ENCODE peak calls at places on chromosomes 7 and 10, in seven cellular contexts. C, R, E, G, L, F and M are unnamed samples. For H3K4me1, the result is how much of the 10 kb centered on the place peaks cover.

GRCh38 chr10:4224178-4224577 is 439.2 kb upstream of the KLF6 start:
- DNase-seq in C (no peak), R (no peak), E (no peak), G (no peak), L (no peak), F (no peak), M (no peak)

GRCh38 chr7:43470110-43470509 is 112.8 kb upstream of the STK17A start:
- DNase-seq in C (no peak), R (no peak), E (no peak), G (no peak), L (peak), F (no peak), M (no peak)

GRCh38 chr7:40608321-40609075 is 473.7 kb downstream of the SUGCT start:
- DNase-seq in C (no peak), R (no peak), E (no peak), G (no peak), L (no peak), F (no peak), M (no peak)

GRCh38 chr10:4663162-4663992 is 162.6 kb upstream of the AKR1E2 start:
- DNase-seq in C (no peak), R (peak), E (peak), G (peak), L (peak), F (peak), M (no peak)

GRCh38 chr10:123160311-123160980 is 6.2 kb downstream of the BUB3 start:
- DNase-seq in C (no peak), R (peak), E (no peak), G (no peak), L (no peak), F (no peak), M (peak)

GRCh38 chr10:7438196-7438986 is 27.6 kb upstream of the SFMBT2 start:
- DNase-seq in C (no peak), R (no peak), E (no peak), G (no peak), L (no peak), F (no peak), M (no peak)

GRCh38 chr10:33335550-33335799 is 1.0 kb upstream of the NRP1 start:
- DNase-seq in C (no peak), R (no peak), E (peak), G (no peak), L (no peak), F (no peak), M (no peak)

GRCh38 chr7:119713606-119714005 is 559.4 kb upstream of the KCND2 start:
- DNase-seq in C (no peak), R (no peak), E (no peak), G (no peak), L (no peak), F (no peak), M (no peak)

GRCh38 chr10:60572511-60573194 is 183.0 kb upstream of the ANK3 start:
- DNase-seq in C (peak), R (no peak), E (peak), G (no peak), L (peak), F (no peak), M (peak)

GRCh38 chr10:67520924-67521520 is 175.0 kb downstream of the CTNNA3 start:
- DNase-seq in C (no peak), R (peak), E (peak), G (no peak), L (peak), F (no peak), M (peak)

GRCh38 chr10:125868372-125868975 is 12.6 kb downstream of the DHX32 start:
- DNase-seq in C (no peak), R (peak), E (peak), G (no peak), L (peak), F (no peak), M (peak)

GRCh38 chr10:14594878-14595525 is 179.7 kb downstream of the FAM107B start:
- DNase-seq in C (no peak), R (no peak), E (no peak), G (no peak), L (no peak), F (no peak), M (no peak)
- H3K4me1 ChIP-seq in C (under half), R (under half), E (under half), G (under half), L (under half), F (under half), M (under half)

GRCh38 chr7:150381096-150381495 is 2.0 kb downstream of the ZNF775 start:
- DNase-seq in C (no peak), R (no peak), E (no peak), G (no peak), L (no peak), F (no peak), M (no peak)
- H3K4me1 ChIP-seq in C (under half), R (half or more), E (half or more), G (under half), L (under half), F (under half), M (half or more)

GRCh38 chr10:30254926-30255325 is 94.2 kb downstream of the MTPAP start:
- DNase-seq in C (no peak), R (no peak), E (no peak), G (no peak), L (no peak), F (no peak), M (no peak)

DNA sequence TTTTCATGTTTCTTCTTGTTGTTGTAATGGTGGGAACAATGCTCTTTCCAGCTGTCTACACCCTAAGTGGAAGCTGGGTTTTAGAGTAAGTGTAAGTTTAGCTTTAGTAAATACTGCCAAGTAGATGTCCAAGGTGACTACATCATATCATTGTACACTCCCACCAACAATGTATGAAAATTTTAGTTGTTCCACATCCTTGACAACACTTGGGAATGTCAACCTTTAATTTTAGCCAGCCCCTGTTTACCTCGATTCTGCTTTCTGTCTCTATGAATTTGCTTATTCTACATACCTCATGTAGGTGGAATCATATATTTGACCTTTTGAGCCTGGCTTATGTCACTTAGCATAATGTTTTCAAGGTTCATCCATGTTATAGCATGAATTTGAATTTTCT is 93.0 kb downstream of the MTPAP start:
- DNase-seq in C (no peak), R (no peak), E (no peak), G (no peak), L (no peak), F (no peak), M (no peak)
- H3K4me1 ChIP-seq in C (under half), R (under half), E (under half), G (under half), L (under half), F (under half), M (under half)

DNA sequence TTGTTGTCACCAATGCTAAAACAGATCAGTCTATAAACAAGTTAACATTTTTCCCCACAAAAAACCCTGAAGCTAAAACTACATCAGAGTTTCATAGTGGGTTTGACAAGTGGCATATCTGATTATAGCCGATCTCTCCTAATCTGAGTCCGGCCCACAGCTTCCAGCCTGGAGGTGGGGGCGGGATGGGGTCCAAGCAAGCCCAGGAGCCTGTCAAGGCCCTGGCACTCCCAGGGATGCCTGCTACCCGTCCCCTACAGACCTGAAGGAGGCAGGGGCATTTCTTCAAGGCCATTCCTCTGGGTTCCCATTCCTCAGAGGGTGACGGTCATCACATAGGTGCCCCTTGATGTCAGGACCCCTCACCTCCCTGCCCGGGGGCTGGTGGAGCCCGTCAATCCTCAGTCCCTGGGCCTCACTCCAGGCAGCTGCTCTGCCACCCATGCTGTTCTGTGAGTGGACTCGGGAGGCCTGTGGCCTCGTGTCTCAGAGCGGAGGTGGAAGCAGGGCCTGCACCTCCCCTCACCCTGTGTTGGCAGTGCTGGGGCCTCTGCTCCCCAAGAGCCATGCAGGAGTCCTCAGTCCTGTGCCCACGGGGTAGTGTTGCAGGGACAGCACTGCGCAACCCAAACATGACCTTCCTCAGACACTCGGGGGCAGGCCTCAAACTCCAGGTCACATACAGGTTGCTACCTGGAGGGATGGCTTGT is 8.8 kb downstream of the DPYSL4 start:
- DNase-seq in C (no peak), R (no peak), E (no peak), G (no peak), L (no peak), F (no peak), M (no peak)
- H3K4me1 ChIP-seq in C (under half), R (under half), E (under half), G (under half), L (under half), F (under half), M (under half)

GRCh38 chr7:116230191-116231005 is 20.1 kb downstream of the TES start:
- DNase-seq in C (no peak), R (no peak), E (no peak), G (no peak), L (no peak), F (no peak), M (no peak)
- H3K4me1 ChIP-seq in C (half or more), R (under half), E (under half), G (under half), L (under half), F (under half), M (half or more)

GRCh38 chr10:75229961-75230360 is 5.8 kb downstream of the COMTD1 start:
- DNase-seq in C (no peak), R (no peak), E (no peak), G (no peak), L (peak), F (no peak), M (no peak)
- H3K4me1 ChIP-seq in C (half or more), R (under half), E (half or more), G (under half), L (under half), F (under half), M (under half)

GRCh38 chr7:80184693-80185092 is 50.1 kb downstream of the GNAI1 start:
- DNase-seq in C (no peak), R (no peak), E (no peak), G (no peak), L (no peak), F (no peak), M (no peak)

GRCh38 chr7:80185571-80185970 is 50.9 kb downstream of the GNAI1 start:
- DNase-seq in C (no peak), R (no peak), E (no peak), G (no peak), L (no peak), F (no peak), M (no peak)

GRCh38 chr7:80181411-80181810 is 46.8 kb downstream of the GNAI1 start:
- DNase-seq in C (no peak), R (no peak), E (no peak), G (no peak), L (no peak), F (no peak), M (no peak)

GRCh38 chr7:80183900-80184685 is 49.5 kb downstream of the GNAI1 start:
- DNase-seq in C (no peak), R (no peak), E (no peak), G (no peak), L (no peak), F (no peak), M (no peak)

DNA sequence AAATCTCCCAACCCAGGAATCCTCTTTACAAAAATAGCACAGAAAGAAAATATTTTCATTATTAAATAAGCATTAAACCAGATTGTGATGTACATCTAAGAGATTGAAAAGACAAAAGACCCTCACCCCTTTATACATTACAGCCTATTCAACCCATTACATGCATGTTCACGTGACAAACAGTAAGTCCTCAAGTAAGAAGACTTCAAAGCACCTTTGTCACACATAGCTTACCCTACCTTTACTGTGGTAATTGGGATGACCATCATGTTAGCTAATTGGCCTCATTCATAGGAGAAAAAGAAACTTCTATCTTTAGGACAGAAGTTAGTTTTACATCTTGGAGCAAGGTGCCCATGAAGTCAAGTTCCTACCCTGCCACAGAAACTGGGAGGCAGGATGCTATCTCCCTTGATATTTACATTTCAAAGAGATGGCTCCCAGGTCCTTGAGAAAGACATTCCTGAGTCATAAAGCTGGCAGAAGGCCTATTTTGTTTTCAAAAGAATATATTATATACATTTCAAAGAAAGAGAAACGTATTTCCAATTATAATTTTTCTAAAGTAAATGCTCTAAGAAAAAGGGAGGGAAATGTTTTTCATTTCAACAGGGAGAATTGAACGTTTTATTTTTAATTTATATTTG is 48.1 kb downstream of the GNAI1 start:
- DNase-seq in C (no peak), R (no peak), E (no peak), G (no peak), L (peak), F (no peak), M (no peak)
- H3K4me1 ChIP-seq in C (under half), R (under half), E (under half), G (under half), L (under half), F (under half), M (under half)

DNA sequence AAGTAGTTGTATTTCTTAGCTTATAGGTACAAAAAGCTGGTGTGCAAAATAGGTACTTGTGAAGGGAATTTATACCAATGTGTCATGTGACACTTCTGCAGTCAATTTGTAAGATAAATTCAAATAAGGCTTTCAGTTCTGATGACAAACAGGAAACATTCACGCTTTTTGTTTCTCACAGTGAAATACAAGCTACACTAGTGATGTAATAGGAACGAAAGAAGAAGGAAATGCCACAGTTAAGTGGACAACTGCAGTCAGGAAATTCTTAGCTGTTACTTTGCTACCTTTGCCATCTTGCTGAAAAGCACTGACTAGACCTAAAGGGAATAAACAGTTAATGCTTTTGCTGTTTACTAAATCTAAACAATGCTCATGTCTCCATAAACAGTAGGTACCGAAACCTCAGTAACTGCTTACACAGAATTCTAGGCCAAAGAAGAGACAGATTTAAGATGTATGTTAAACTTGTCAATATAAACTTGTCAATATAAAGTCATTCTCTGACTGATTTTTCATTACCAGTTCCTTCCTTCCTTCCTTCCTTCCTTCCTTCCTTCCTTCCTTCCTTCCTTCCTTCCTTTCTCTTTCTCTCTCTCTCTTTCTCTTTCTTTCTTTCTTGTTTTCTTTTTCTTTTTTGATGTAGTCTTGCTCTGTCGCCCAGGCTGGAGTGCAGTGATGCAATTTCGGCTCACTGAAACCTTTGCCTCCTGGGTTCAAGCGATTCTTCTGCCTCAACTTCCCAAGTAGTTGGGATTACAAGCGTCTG is 10.1 kb downstream of the OTUD1 start:
- DNase-seq in C (no peak), R (peak), E (no peak), G (no peak), L (peak), F (no peak), M (peak)
- H3K4me1 ChIP-seq in C (under half), R (under half), E (under half), G (under half), L (under half), F (under half), M (under half)

GRCh38 chr7:2637066-2637471 is 5.3 kb downstream of the TTYH3 start:
- DNase-seq in C (no peak), R (no peak), E (no peak), G (no peak), L (no peak), F (no peak), M (no peak)
- H3K4me1 ChIP-seq in C (half or more), R (under half), E (half or more), G (half or more), L (half or more), F (under half), M (under half)